ENCODE peak calls at places on chromosome 18, in four cellular contexts. N is psoas muscle, J is cardiac muscle cell, F is esophagus squamous epithelium. Q is an unnamed sample.

GRCh38 chr18:7467708-7468466 is 99.2 kb upstream of the PTPRM start:
- DNase-seq in N (no peak), J (peak; percentile 46), F (no peak), Q (no peak)

GRCh38 chr18:66344227-66344626 is 259.7 kb downstream of the CDH19 start:
- DNase-seq in N (no peak), J (no peak), F (no peak), Q (no peak)

GRCh38 chr18:74303936-74304335 is 11.7 kb upstream of the C18orf63 start:
- DNase-seq in N (no peak), J (peak; percentile 70), F (no peak), Q (no peak)

GRCh38 chr18:47184419-47185050 is 8.4 kb upstream of the IER3IP1 start:
- DNase-seq in N (no peak), J (peak; percentile 58), F (no peak), Q (no peak)

GRCh38 chr18:34370704-34371405 is 146.1 kb upstream of the NOL4 start:
- DNase-seq in N (no peak), J (no peak), F (no peak), Q (no peak)

GRCh38 chr18:4252840-4253239 is 202.3 kb downstream of the DLGAP1 start:
- DNase-seq in N (no peak), J (no peak), F (no peak), Q (no peak)

GRCh38 chr18:74840492-74841167 is 243.0 kb downstream of the ZNF407 start:
- DNase-seq in N (no peak), J (peak; percentile 16), F (no peak), Q (peak; percentile 31)

GRCh38 chr18:30763913-30764350 is 278.6 kb downstream of the DSC3 start:
- DNase-seq in N (no peak), J (no peak), F (no peak), Q (no peak)

GRCh38 chr18:40431071-40431998 is 1523.7 kb upstream of the PIK3C3 start:
- DNase-seq in N (no peak), J (no peak), F (no peak), Q (no peak)

GRCh38 chr18:30991397-30991796 is 51.1 kb downstream of the DSC3 start:
- DNase-seq in N (no peak), J (no peak), F (no peak), Q (no peak)

GRCh38 chr18:36828157-36828629 is 609 bp downstream of the TPGS2 start:
- DNase-seq in N (peak; percentile 22), J (peak; percentile 76), F (no peak), Q (peak; percentile 81)

GRCh38 chr18:22170421-22171262 is 1.3 kb downstream of the GATA6 start:
- DNase-seq in N (peak; percentile 49), J (peak; percentile 82), F (no peak), Q (peak; percentile 84)

GRCh38 chr18:6591491-6591890 is 138.0 kb upstream of the ARHGAP28 start:
- DNase-seq in N (no peak), J (no peak), F (no peak), Q (no peak)

GRCh38 chr18:36809590-36810381 is 19.0 kb downstream of the TPGS2 start:
- DNase-seq in N (no peak), J (peak; percentile 82), F (no peak), Q (peak; percentile 33)

GRCh38 chr18:41529093-41529492 is 425.9 kb upstream of the PIK3C3 start:
- DNase-seq in N (no peak), J (no peak), F (no peak), Q (no peak)

GRCh38 chr18:79525556-79526467 is 130.1 kb downstream of the NFATC1 start:
- DNase-seq in N (peak; percentile 56), J (peak; percentile 45), F (no peak), Q (no peak)

GRCh38 chr18:78783564-78783960 is 196.1 kb upstream of the SALL3 start:
- DNase-seq in N (no peak), J (no peak), F (no peak), Q (no peak)

GRCh38 chr18:7174359-7175107 is 56.4 kb upstream of the LRRC30 start:
- DNase-seq in N (peak; percentile 26), J (peak; percentile 40), F (no peak), Q (no peak)

GRCh38 chr18:36078751-36079529 is 11.6 kb upstream of the RPRD1A start:
- DNase-seq in N (no peak), J (peak; percentile 93), F (no peak), Q (no peak)

GRCh38 chr18:45688834-45689233 is 35.1 kb upstream of the SLC14A1 start:
- DNase-seq in N (no peak), J (no peak), F (no peak), Q (no peak)

DNA sequence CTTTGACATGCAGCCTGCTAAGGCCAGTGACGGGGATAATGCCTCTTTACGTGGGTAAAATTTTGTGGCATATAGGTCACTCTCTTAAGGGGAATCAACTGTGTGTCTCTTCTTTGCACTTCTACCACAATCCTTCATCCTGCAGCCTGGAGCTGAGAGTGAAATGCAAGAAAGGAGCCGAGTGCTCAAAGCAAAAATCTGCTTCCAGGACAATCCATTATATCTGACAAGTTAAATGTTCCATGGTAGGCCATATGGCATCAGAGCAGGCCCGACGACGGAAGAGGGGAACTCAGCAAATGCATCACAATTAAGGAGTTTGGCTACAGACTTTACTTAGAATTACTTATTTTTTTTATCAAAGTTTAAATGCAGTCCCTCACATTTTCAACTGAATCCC is 171.2 kb downstream of the TCF4 start:
- DNase-seq in N (no peak), J (no peak), F (no peak), Q (no peak)
- H3K27ac ChIP-seq in N (peak overlapping the region; percentile 32), J (no peak overlapping the region), F (no peak overlapping the region), Q (no peak overlapping the region)

DNA sequence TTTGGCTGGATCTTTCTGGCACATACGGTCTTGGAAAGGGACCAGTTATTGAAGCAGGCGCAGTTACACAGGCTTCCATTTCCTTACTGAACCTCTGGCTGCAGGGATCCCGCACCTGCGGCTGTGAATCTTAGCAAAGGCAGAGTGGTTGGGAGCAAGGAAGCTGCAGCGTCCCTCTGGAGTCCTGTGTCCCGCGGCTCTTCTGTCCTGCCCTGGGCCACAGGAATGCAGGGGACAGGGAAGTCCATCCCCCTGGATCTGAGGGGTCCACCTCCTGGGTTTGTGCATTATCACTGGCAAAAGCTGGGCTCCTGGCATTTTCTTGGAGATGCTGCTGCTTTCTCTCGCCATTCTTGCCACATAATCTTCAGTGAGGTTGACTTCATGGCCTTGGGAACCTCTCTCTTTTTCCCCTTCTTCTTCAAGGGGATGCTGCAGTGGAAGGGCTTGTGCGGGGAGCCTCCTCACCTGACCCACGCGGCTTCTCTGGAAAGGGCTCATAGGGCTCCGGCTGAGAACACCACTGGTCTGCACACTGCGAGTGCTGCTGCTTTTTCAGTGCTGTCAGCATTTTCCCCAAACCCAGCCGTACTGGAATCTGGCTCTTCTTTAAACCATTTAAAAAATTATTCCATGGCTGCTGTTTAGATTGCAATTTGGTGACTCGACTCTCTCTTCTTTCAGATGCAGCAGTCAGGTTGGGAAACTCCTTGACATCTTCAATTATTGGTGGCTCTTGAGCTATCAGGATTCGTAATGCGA is 272.4 kb upstream of the DSEL start:
- DNase-seq in N (no peak), J (no peak), F (no peak), Q (no peak)
- H3K27ac ChIP-seq in N (no peak overlapping the region), J (no peak overlapping the region), F (no peak overlapping the region), Q (no peak overlapping the region)

GRCh38 chr18:12754511-12754910 is 51.7 kb downstream of the PSMG2 start:
- DNase-seq in N (no peak), J (no peak), F (no peak), Q (no peak)
- H3K27ac ChIP-seq in N (no peak overlapping the region), J (no peak overlapping the region), F (no peak overlapping the region), Q (no peak overlapping the region)

GRCh38 chr18:9612215-9612830 is 2.0 kb downstream of the PPP4R1 start:
- DNase-seq in N (no peak), J (peak; percentile 58), F (no peak), Q (no peak)
- H3K27ac ChIP-seq in N (no peak overlapping the region), J (no peak overlapping the region), F (peak overlapping the region; percentile 100), Q (no peak overlapping the region)

GRCh38 chr18:11148655-11149440 is 521 bp downstream of the PIEZO2 start:
- DNase-seq in N (no peak), J (peak; percentile 37), F (no peak), Q (no peak)

GRCh38 chr18:11147371-11147860 is 2.0 kb downstream of the PIEZO2 start:
- DNase-seq in N (no peak), J (peak; percentile 51), F (no peak), Q (no peak)

GRCh38 chr18:11149441-11150270 is at the start of gene PIEZO2:
- DNase-seq in N (peak; percentile 71), J (peak; percentile 88), F (no peak), Q (peak; percentile 71)

GRCh38 chr18:11147962-11148654 is 1.3 kb downstream of the PIEZO2 start:
- DNase-seq in N (peak; percentile 21), J (peak; percentile 46), F (no peak), Q (no peak)

DNA sequence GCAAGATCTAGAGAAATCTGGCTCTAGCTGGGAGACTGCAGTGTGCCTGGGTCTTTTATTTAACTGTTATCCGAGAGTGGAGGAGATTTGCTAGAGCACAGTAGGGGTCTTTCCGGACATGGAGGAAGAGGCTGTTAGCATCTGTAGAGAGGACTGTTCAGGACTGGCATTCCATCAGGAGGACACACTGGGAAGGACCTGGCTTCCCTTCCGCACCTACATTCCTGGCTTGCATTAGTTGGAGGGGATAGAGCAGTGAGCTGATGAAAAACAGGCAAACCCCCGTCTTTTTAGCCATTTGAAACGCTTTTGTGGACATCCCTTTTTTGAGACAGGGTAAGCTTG is 874 bp upstream of the PIEZO2 start:
- DNase-seq in N (no peak), J (no peak), F (no peak), Q (no peak)
- H3K27ac ChIP-seq in N (no peak overlapping the region), J (no peak overlapping the region), F (no peak overlapping the region), Q (no peak overlapping the region)

GRCh38 chr18:50163505-50163904 is 31.4 kb downstream of the MYO5B start:
- DNase-seq in N (no peak), J (no peak), F (no peak), Q (no peak)
- H3K27ac ChIP-seq in N (no peak overlapping the region), J (no peak overlapping the region), F (no peak overlapping the region), Q (no peak overlapping the region)

GRCh38 chr18:70181725-70182124 is 23.8 kb downstream of the RTTN start:
- DNase-seq in N (no peak), J (no peak), F (no peak), Q (no peak)
- H3K27ac ChIP-seq in N (no peak overlapping the region), J (no peak overlapping the region), F (no peak overlapping the region), Q (peak overlapping the region; percentile 82)

DNA sequence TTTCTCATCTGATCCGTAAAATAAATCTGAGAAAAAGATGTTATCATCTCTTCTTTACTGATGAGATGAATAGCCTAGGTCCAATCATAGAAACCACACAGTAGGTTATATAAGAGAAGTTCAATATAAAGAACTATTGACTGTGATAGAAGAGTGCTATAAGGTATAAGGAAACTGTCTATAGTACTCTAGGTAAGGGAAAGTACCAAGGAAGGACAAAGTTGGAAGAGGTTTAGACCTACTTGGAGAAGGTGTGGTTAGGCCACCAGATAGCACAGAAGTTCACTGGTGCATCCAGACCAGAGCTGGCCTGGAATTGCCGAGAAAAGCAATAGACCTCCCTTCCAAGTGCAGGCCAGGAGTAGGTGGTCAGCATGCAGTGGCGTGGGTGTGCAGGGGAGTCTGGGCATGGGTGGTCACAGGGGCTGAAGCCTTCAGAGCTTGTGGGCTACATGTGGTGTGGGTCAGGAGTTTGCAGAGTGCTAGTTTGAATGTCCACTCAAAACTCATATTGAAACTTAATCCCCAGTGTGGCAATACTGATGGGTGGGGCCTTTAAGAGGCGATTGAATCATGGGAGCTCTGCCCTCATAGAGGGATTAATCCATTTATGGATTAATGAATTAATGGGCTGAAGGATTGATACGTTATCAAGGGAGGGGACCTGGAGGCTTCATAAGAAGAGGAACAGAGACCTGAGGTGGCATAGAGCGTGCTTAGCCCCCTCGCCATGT is 86.3 kb downstream of the ALPK2 start:
- DNase-seq in N (no peak), J (no peak), F (no peak), Q (no peak)
- H3K27ac ChIP-seq in N (peak overlapping the region; percentile 83), J (peak overlapping the region; percentile 95), F (peak overlapping the region; percentile 62), Q (peak overlapping the region; percentile 90)

GRCh38 chr18:58779514-58779913 is 85.2 kb upstream of the ZNF532 start:
- DNase-seq in N (no peak), J (no peak), F (no peak), Q (no peak)
- H3K27ac ChIP-seq in N (no peak overlapping the region), J (no peak overlapping the region), F (no peak overlapping the region), Q (no peak overlapping the region)

GRCh38 chr18:23281626-23282436 is 146.5 kb downstream of the CABLES1 start:
- DNase-seq in N (no peak), J (peak; percentile 17), F (no peak), Q (peak; percentile 76)
- H3K27ac ChIP-seq in N (no peak overlapping the region), J (no peak overlapping the region), F (peak overlapping the region; percentile 52), Q (peak overlapping the region; percentile 21)